ENCODE peak calls at places on chromosome 4, in ten cellular contexts. K, R, B, T, A, V, I, P, Q and Z are unnamed samples.

GRCh38 chr4:106495498-106495897 is 126.9 kb upstream of the GIMD1 start:
- DNase-seq in K (no peak), A (no peak), I (no peak), P (no peak), Q (no peak), T (no peak), B (no peak), R (no peak), V (no peak), Z (no peak)

GRCh38 chr4:181261279-181261678 is 981.9 kb upstream of the TENM3 start:
- DNase-seq in A (no peak), B (no peak), I (no peak), T (no peak), R (no peak), K (peak; percentile 18), P (no peak), V (no peak), Q (peak; percentile 34), Z (no peak)

GRCh38 chr4:6256141-6256540 is 13.5 kb upstream of the WFS1 start:
- DNase-seq in R (no peak), A (no peak), B (no peak), P (no peak), K (no peak), Q (no peak), I (no peak), V (no peak), T (no peak), Z (no peak)

GRCh38 chr4:1402516-1403101 is 3.6 kb downstream of the NKX1-1 start:
- DNase-seq in T (no peak), B (no peak), A (no peak), K (no peak), Q (no peak), P (no peak), R (no peak), V (no peak), I (no peak), Z (no peak)

GRCh38 chr4:152626790-152627189 is 53.0 kb downstream of the TMEM154 start:
- DNase-seq in A (no peak), R (no peak), Q (no peak), I (no peak), B (no peak), K (no peak), T (no peak), P (no peak), V (no peak), Z (no peak)

GRCh38 chr4:100147684-100148083 is 42.6 kb downstream of the DDIT4L start:
- DNase-seq in Q (no peak), I (no peak), T (no peak), P (no peak), A (no peak), B (no peak), K (no peak), R (no peak), V (no peak), Z (no peak)

GRCh38 chr4:98546910-98547544 is 111.4 kb downstream of the TSPAN5 start:
- DNase-seq in K (no peak), B (no peak), P (peak; percentile 76), I (no peak), T (peak; percentile 44), A (peak; percentile 12), R (no peak), V (peak; percentile 17), Q (peak; percentile 83), Z (no peak)

GRCh38 chr4:142088906-142089305 is 452.5 kb downstream of the IL15 start:
- DNase-seq in A (no peak), K (no peak), T (no peak), Q (peak; percentile 29), I (no peak), B (no peak), P (no peak), R (no peak), V (no peak), Z (no peak)

GRCh38 chr4:182307746-182308145 is 64.5 kb downstream of the TENM3 start:
- DNase-seq in Q (peak; percentile 93), T (no peak), B (no peak), K (no peak), V (no peak), A (no peak), R (no peak), I (no peak), P (no peak), Z (no peak)

GRCh38 chr4:31160146-31160545 is 440.0 kb downstream of the PCDH7 start:
- DNase-seq in B (no peak), A (no peak), I (no peak), V (no peak), Q (peak; percentile 2), P (no peak), K (no peak), R (no peak), T (no peak), Z (no peak)

GRCh38 chr4:128782875-128783614 is 26.5 kb upstream of the JADE1 start:
- DNase-seq in P (no peak), B (no peak), T (no peak), V (no peak), A (no peak), Q (peak; percentile 81), K (no peak), R (peak; percentile 49), I (no peak), Z (no peak)

GRCh38 chr4:70958681-70959080 is 34.8 kb upstream of the DCK start:
- DNase-seq in V (no peak), T (no peak), R (no peak), B (no peak), Q (peak; percentile 64), A (no peak), P (no peak), K (no peak), I (no peak), Z (no peak)

GRCh38 chr4:127623755-127624087 is 9.0 kb upstream of the INTU start:
- DNase-seq in A (peak; percentile 34), R (peak; percentile 31), B (peak; percentile 27), T (no peak), Q (peak; percentile 57), K (peak; percentile 7), P (no peak), V (no peak), I (no peak), Z (no peak)

GRCh38 chr4:2948895-2949781 is 14.1 kb downstream of the NOP14 start:
- DNase-seq in T (no peak), P (no peak), Q (no peak), K (peak; percentile 45), V (no peak), R (no peak), A (no peak), I (no peak), B (no peak), Z (no peak)

GRCh38 chr4:100591156-100591876 is 73.5 kb upstream of the EMCN start:
- DNase-seq in R (peak; percentile 15), B (no peak), K (no peak), P (peak; percentile 27), T (no peak), Q (peak; percentile 8), I (no peak), V (peak; percentile 32), A (no peak), Z (no peak)

GRCh38 chr4:176123710-176124407 is 58.2 kb downstream of the WDR17 start:
- DNase-seq in Q (peak; percentile 33), P (no peak), I (no peak), V (no peak), R (no peak), T (no peak), B (no peak), K (peak; percentile 15), A (peak; percentile 27), Z (no peak)

DNA sequence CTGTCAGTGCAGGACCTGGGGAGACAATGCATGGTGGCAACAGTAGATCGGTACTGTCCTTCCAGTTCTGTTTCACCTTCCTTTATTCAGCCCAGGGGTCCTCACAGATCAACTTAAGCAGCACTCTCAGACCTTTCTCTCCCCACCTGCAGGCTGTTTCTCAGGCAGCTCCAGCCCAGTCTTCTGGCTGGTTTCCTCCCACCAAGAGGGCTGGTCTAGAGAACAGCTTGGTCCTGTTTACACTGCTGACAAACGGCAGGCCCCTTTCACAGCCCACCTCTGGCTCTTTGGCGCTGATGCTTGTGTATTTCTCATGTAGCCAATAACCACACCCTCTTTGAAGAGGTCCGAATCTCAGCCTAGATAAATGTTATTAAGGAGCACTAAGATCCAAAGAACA is 71.5 kb downstream of the CASP6 start:
- DNase-seq in R (no peak), B (no peak), K (no peak), Q (peak; percentile 57), I (no peak), V (peak; percentile 13), A (peak; percentile 12), T (no peak), P (no peak), Z (no peak)
- TF ChIP-seq CTCF in R (no peak), B (no peak), K (no peak), Q (no peak), I (no peak), V (no peak), A (no peak), T (no peak), P (no peak), Z (no peak)

DNA sequence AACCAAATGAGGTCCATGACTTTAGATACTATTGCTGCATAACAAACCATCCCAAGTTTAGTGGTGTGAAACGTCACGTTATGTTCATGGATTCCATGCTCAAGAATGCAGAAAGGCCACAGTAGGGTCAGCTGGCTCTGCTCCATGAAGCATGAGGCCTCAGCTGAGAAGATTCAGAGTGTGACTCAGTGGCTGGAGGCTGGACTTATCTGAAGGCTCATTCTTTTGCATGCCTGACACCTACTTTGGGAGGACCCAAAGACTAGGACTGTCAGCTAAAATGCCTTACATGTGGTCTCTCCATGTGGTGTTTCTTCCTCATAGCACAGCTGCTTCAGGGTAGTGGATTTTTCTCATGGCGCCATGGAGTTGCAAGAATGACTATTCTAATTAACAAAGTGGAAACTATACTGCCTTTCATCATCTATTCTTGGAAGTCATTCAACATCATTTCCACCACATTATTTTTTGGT is 11.5 kb upstream of the CCDC149 start:
- DNase-seq in Q (peak; percentile 97), I (no peak), A (no peak), R (no peak), T (no peak), P (no peak), K (no peak), B (no peak), V (no peak), Z (no peak)
- TF ChIP-seq CTCF in Q (no peak), I (no peak), A (no peak), R (no peak), T (no peak), P (no peak), K (no peak), B (no peak), V (no peak), Z (no peak)

GRCh38 chr4:165096776-165097175 is 15.9 kb downstream of the TMEM192 start:
- DNase-seq in I (no peak), K (no peak), B (no peak), R (no peak), T (no peak), V (no peak), A (no peak), P (no peak), Q (peak; percentile 68), Z (no peak)
- TF ChIP-seq CTCF in I (peak; percentile 44), K (peak; percentile 60), B (peak; percentile 79), R (peak; percentile 51), T (peak; percentile 69), V (peak; percentile 48), A (peak; percentile 65), P (no peak), Q (peak; percentile 67), Z (no peak)

DNA sequence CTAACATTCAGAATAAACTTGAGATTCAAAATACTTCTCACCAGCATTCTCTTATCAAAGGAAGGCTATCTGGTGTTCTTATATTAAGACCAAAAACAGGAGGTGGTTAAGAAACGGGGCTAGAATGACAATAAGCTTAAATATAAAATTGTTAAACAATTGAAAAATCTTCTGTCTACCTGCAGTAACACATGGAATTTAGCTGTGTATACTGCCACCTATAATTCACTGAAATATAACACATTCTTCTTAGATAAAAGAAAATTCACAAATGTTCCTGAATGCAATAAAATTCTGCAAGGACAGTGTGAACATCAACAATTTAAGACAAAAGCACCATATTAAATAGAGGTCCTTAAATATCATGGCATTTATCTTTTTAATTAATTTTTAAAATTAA is 11.5 kb upstream of the PCDH10 start:
- DNase-seq in B (no peak), K (no peak), R (no peak), I (no peak), A (no peak), T (no peak), Q (no peak), V (no peak), P (no peak), Z (no peak)
- TF ChIP-seq CTCF in B (no peak), K (no peak), R (no peak), I (no peak), A (no peak), T (peak; percentile 53), Q (no peak), V (no peak), P (no peak), Z (no peak)